ENCODE peak calls at places on chromosomes 4 and X, in nine cellular contexts. E is stomach, S is GM12878, O is transverse colon, B is esophagus muscularis mucosa, T is ovary, V is K562, L is tibial nerve, Z is HepG2. U is an unnamed sample.

GRCh38 chr4:136306361-136306760 is 1225.9 kb downstream of the PCDH18 start:
- DNase-seq in S (no peak), E (no peak), Z (no peak), O (no peak), B (no peak), L (no peak), T (no peak), V (no peak), U (no peak)

GRCh38 chr4:172938870-172939269 is 229.7 kb upstream of the GALNT7 start:
- DNase-seq in L (no peak), O (no peak), T (no peak), B (no peak), E (no peak), V (no peak), Z (no peak), S (no peak), U (no peak)

GRCh38 chr4:182521006-182521405 is 277.8 kb downstream of the TENM3 start:
- DNase-seq in B (no peak), Z (no peak), T (no peak), E (no peak), O (no peak), V (no peak), L (no peak), S (no peak), U (no peak)

GRCh38 chr4:99468891-99469290 is 33.7 kb upstream of the ADH7 start:
- DNase-seq in Z (no peak), E (no peak), T (no peak), S (no peak), L (no peak), O (no peak), V (no peak), B (no peak), U (no peak)

GRCh38 chrX:104013606-104014005 is at the start of gene H2BW1:
- DNase-seq in S (no peak), L (no peak), T (no peak), O (no peak), V (peak), B (no peak), Z (no peak), E (no peak), U (no peak)

GRCh38 chr4:99824070-99824599 is 7.5 kb downstream of the DAPP1 start:
- DNase-seq in L (no peak), O (no peak), T (no peak), V (no peak), Z (no peak), E (no peak), S (no peak), B (no peak), U (no peak)

GRCh38 chr4:140176735-140177134 is 22.8 kb upstream of the MAML3 start:
- DNase-seq in Z (no peak), E (no peak), T (no peak), V (no peak), O (no peak), L (no peak), S (no peak), B (no peak), U (no peak)

GRCh38 chr4:153523941-153524386 is 57.8 kb downstream of the TMEM131L start:
- DNase-seq in L (no peak), V (no peak), O (no peak), S (no peak), T (no peak), B (peak), Z (no peak), E (no peak), U (no peak)

GRCh38 chr4:55030606-55031005 is 94.8 kb downstream of the KDR start:
- DNase-seq in E (no peak), S (no peak), B (no peak), O (no peak), Z (no peak), L (no peak), V (no peak), T (no peak), U (no peak)

GRCh38 chrX:136496768-136497555 is 430 bp upstream of the HTATSF1 start:
- DNase-seq in B (peak), Z (peak), T (peak), L (peak), O (peak), V (peak), E (peak), S (peak), U (peak)

GRCh38 chr4:85603437-85604336 is 128.7 kb downstream of the ARHGAP24 start:
- DNase-seq in E (no peak), O (no peak), T (no peak), L (no peak), Z (no peak), S (no peak), B (no peak), V (no peak), U (no peak)

GRCh38 chr4:113646456-113646809 is 115.1 kb downstream of the CAMK2D start:
- DNase-seq in T (no peak), L (no peak), B (no peak), Z (no peak), S (no peak), O (peak), E (no peak), V (no peak), U (no peak)

GRCh38 chr4:10074767-10075105 is 41.9 kb downstream of the WDR1 start:
- DNase-seq in V (peak), E (peak), B (no peak), Z (no peak), T (no peak), L (no peak), S (no peak), O (no peak), U (no peak)

GRCh38 chr4:1864076-1865008 is 6.9 kb upstream of the NSD2 start:
- DNase-seq in S (no peak), L (no peak), B (no peak), E (no peak), Z (no peak), T (no peak), V (no peak), O (no peak), U (no peak)

DNA sequence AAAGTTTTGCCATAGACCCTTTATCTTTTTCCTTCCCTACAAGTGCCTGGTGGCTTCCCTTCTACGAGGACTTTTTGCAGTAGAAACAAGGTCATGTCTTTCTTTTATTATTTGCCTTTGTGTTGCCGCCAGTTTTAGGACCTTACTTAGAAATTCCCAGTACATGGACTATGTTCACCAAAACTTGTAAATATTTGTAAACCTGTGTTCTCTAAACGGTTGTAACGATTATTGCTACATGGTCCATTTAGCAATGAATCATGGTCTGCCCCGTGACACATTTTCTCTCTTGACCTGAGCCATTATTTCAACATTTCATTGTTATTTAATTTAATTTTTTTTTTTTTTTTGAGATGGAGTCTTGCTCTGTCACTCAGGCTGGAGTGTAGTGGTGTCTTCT is 110.7 kb downstream of the MFAP3L start:
- DNase-seq in L (no peak), Z (no peak), O (no peak), V (no peak), S (no peak), B (no peak), T (no peak), E (no peak), U (no peak)
- TF ChIP-seq POLR2A in L (no peak), Z (no peak), O (no peak), V (no peak), S (no peak), B (no peak), T (no peak), E (no peak), U (no peak)

GRCh38 chr4:7068883-7069282 is 1.0 kb upstream of the GRPEL1 start:
- DNase-seq in B (no peak), V (peak), E (no peak), T (no peak), Z (no peak), L (no peak), S (no peak), O (no peak), U (no peak)
- TF ChIP-seq EP300 in B (no peak), V (no peak), E (no peak), T (no peak), Z (no peak), L (no peak), S (no peak), O (no peak), U (no peak)

GRCh38 chrX:64642482-64642881 is 247.2 kb upstream of the MTMR8 start:
- DNase-seq in O (no peak), S (no peak), L (no peak), E (no peak), T (no peak), B (no peak), V (no peak), Z (no peak), U (no peak)
- TF ChIP-seq CTCF in O (peak), S (peak), L (no peak), E (no peak), T (no peak), B (no peak), V (no peak), Z (no peak), U (no peak)

GRCh38 chrX:115968436-115969252 is 201.9 kb upstream of the AGTR2 start:
- DNase-seq in B (no peak), E (no peak), O (peak), Z (no peak), L (peak), T (no peak), V (no peak), S (no peak), U (no peak)
- TF ChIP-seq POLR2A in B (no peak), E (no peak), O (peak), Z (no peak), L (no peak), T (no peak), V (no peak), S (no peak), U (no peak)

GRCh38 chr4:40403079-40403478 is 67.9 kb downstream of the CHRNA9 start:
- DNase-seq in T (no peak), Z (peak), L (no peak), S (no peak), O (no peak), V (no peak), E (no peak), B (no peak), U (no peak)
- TF ChIP-seq EP300 in T (no peak), Z (peak), L (no peak), S (no peak), O (no peak), V (no peak), E (no peak), B (no peak), U (no peak)

GRCh38 chr4:82268826-82269193 is 105.0 kb downstream of the HNRNPD start:
- DNase-seq in L (no peak), Z (no peak), B (no peak), V (no peak), O (no peak), T (no peak), S (no peak), E (no peak), U (no peak)
- TF ChIP-seq CTCF in L (no peak), Z (no peak), B (no peak), V (peak), O (no peak), T (no peak), S (no peak), E (no peak), U (no peak)

DNA sequence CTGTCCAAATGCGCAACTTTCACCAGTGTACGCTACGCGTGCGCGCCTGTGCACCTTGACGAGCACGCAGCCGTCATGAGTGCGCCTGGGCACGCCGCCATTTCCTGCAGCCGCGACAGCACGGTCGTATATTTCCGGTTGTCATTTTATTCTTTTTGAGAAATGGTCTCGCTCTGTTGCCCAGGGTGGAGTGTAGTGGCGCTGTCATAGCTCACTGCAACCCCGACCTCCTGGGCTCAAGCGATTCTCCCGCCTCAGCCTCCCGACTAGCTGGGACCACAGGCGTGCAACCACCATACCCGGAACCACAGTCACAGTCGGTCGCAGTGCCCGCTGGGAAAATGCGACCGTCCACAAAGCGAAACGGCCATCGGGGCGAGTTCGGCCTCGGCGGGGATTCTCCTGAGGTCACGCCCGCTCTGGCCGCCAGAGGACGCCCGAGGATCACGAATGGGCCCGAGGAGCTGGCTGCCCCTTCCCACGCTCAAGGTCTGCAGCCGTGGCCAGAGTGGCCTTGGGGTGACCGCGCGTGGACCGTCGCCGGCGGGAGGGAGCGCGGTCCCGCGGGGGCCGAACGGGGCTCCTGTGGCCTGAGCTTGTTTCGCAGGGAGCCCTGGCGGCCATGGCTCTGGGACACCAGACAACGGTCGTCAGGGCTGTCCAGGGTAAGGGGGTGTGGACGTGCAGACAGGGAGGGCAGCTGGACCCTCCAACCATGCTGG is 23.7 kb upstream of the PNMA3 start:
- DNase-seq in Z (peak), T (peak), O (peak), E (peak), S (no peak), V (peak), L (peak), B (peak), U (peak)
- TF ChIP-seq POLR2A in Z (no peak), T (no peak), O (no peak), E (no peak), S (peak), V (no peak), L (no peak), B (no peak), U (no peak)

DNA sequence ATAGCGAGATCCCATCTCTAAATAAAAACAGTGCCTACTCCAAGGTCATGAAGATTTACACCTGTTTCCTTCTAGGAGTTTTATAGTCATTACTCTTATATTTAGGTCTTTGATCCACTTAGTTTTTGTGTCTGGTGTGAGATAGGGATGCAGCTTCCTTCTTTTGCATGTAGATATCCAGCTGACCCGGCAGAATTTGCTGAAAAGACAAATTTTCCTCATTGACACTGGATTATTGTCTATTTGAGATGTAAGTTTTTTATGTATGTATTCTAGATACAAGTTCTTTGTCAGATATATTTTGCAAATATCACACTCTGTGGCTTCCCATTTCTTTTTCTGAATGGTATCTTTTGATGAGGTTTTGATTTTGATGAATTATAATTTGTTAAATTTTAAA is 85.4 kb downstream of the RFC1 start:
- DNase-seq in T (no peak), E (no peak), S (no peak), L (no peak), Z (no peak), B (no peak), V (no peak), O (no peak), U (no peak)
- TF ChIP-seq EP300 in T (no peak), E (no peak), S (no peak), L (no peak), Z (no peak), B (no peak), V (no peak), O (no peak), U (no peak)

GRCh38 chrX:125132274-125132673 is 187.4 kb upstream of the TEX13C start:
- DNase-seq in B (no peak), E (no peak), Z (peak), V (peak), T (no peak), O (no peak), S (no peak), L (no peak), U (no peak)
- TF ChIP-seq CTCF in B (peak), E (no peak), Z (peak), V (peak), T (no peak), O (no peak), S (peak), L (no peak), U (no peak)

GRCh38 chr4:73411731-73412414 is 7.8 kb downstream of the ALB start:
- DNase-seq in T (no peak), O (no peak), E (no peak), S (no peak), B (no peak), Z (no peak), L (no peak), V (no peak), U (no peak)
- TF ChIP-seq POLR2A in T (no peak), O (no peak), E (no peak), S (no peak), B (no peak), Z (peak), L (no peak), V (no peak), U (no peak)